ENCODE peak calls at places on chromosome 18, in eight cellular contexts. V is BJ, S is GM06990, Z is left ventricle myocardium inferior, D is HFF-Myc, B is colonic mucosa, J is tibial artery, L is lower leg skin. Q is an unnamed sample.

GRCh38 chr18:13453714-13454113 is 235.2 kb downstream of the LDLRAD4 start:
- DNase-seq in D (no peak), B (no peak), Z (no peak), V (no peak), S (no peak), L (no peak), J (no peak), Q (no peak)

GRCh38 chr18:9437672-9438071 is 37.6 kb upstream of the RALBP1 start:
- DNase-seq in V (no peak), B (no peak), D (no peak), J (no peak), L (no peak), Z (no peak), S (no peak), Q (no peak)

GRCh38 chr18:45930953-45931352 is 36.2 kb downstream of the EPG5 start:
- DNase-seq in L (no peak), V (no peak), B (no peak), J (no peak), S (no peak), D (no peak), Z (no peak), Q (no peak)

GRCh38 chr18:48893061-48893558 is 57.7 kb downstream of the SMAD7 start:
- DNase-seq in J (no peak), L (no peak), D (no peak), V (no peak), Z (no peak), S (no peak), B (no peak), Q (no peak)

GRCh38 chr18:13159579-13159978 is 59.0 kb upstream of the LDLRAD4 start:
- DNase-seq in D (peak; percentile 47), Z (no peak), J (no peak), L (no peak), V (no peak), B (no peak), S (no peak), Q (peak; percentile 17)

GRCh38 chr18:65124633-65125032 is 626.2 kb upstream of the CDH7 start:
- DNase-seq in B (no peak), D (no peak), L (no peak), Z (no peak), S (no peak), J (no peak), V (no peak), Q (no peak)

GRCh38 chr18:79200546-79201268 is 131.5 kb downstream of the ATP9B start:
- DNase-seq in S (peak; percentile 50), Z (peak; percentile 49), J (peak; percentile 63), L (peak; percentile 64), V (no peak), B (peak; percentile 29), D (no peak), Q (no peak)

GRCh38 chr18:74870950-74871349 is 273.3 kb downstream of the ZNF407 start:
- DNase-seq in J (no peak), S (peak; percentile 22), L (no peak), B (no peak), D (no peak), V (no peak), Z (no peak), Q (no peak)

GRCh38 chr18:3219621-3220335 is at the start of gene MYOM1:
- DNase-seq in B (no peak), L (no peak), J (no peak), D (no peak), V (no peak), Z (no peak), S (no peak), Q (no peak)

GRCh38 chr18:60082790-60083189 is 183.0 kb downstream of the PMAIP1 start:
- DNase-seq in V (no peak), L (no peak), S (no peak), J (no peak), Z (no peak), D (no peak), B (no peak), Q (no peak)

GRCh38 chr18:23578891-23579653 is 7.2 kb downstream of the NPC1 start:
- DNase-seq in J (no peak), S (no peak), L (no peak), D (no peak), B (no peak), V (no peak), Z (no peak), Q (no peak)

GRCh38 chr18:10074122-10074521 is 160.3 kb downstream of the VAPA start:
- DNase-seq in L (no peak), B (no peak), D (no peak), J (no peak), Z (no peak), S (no peak), V (no peak), Q (no peak)

GRCh38 chr18:46916551-46917107 is 678 bp downstream of the PIAS2 start:
- DNase-seq in Z (no peak), J (no peak), V (no peak), L (peak; percentile 15), B (peak; percentile 32), D (no peak), S (no peak), Q (no peak)

GRCh38 chr18:28041366-28041765 is 135.6 kb downstream of the CDH2 start:
- DNase-seq in D (no peak), B (no peak), V (no peak), J (no peak), Z (no peak), S (no peak), L (no peak), Q (no peak)

GRCh38 chr18:22433960-22434359 is 16.2 kb upstream of the CTAGE1 start:
- DNase-seq in S (no peak), L (no peak), B (no peak), D (peak; percentile 42), V (no peak), J (no peak), Z (no peak), Q (no peak)

GRCh38 chr18:22439447-22439846 is 21.7 kb upstream of the CTAGE1 start:
- DNase-seq in D (no peak), J (no peak), B (no peak), S (no peak), Z (no peak), L (no peak), V (no peak), Q (no peak)

GRCh38 chr18:22432672-22433137 is 15.0 kb upstream of the CTAGE1 start:
- DNase-seq in Z (peak; percentile 79), D (peak; percentile 61), V (no peak), B (peak; percentile 69), S (no peak), J (peak; percentile 90), L (peak; percentile 56), Q (peak; percentile 33)

GRCh38 chr18:22429564-22429963 is 11.8 kb upstream of the CTAGE1 start:
- DNase-seq in J (no peak), D (no peak), V (no peak), B (no peak), L (no peak), Z (no peak), S (no peak), Q (no peak)

GRCh38 chr18:22434973-22435608 is 17.4 kb upstream of the CTAGE1 start:
- DNase-seq in J (no peak), V (peak; percentile 23), S (no peak), Z (no peak), L (no peak), D (no peak), B (no peak), Q (peak; percentile 79)
- TF ChIP-seq CTCF in J (no peak), V (no peak), S (no peak), Z (no peak), L (no peak), D (no peak), B (no peak), Q (no peak)

GRCh38 chr18:70216788-70217187 is 11.3 kb upstream of the RTTN start:
- DNase-seq in V (no peak), D (no peak), L (no peak), J (no peak), S (no peak), Z (no peak), B (no peak), Q (no peak)

GRCh38 chr18:70221911-70222278 is 16.4 kb upstream of the RTTN start:
- DNase-seq in S (no peak), B (no peak), D (no peak), L (no peak), V (no peak), Z (no peak), J (no peak), Q (no peak)

GRCh38 chr18:70219688-70220087 is 14.2 kb upstream of the RTTN start:
- DNase-seq in S (no peak), L (no peak), B (no peak), D (no peak), Z (no peak), V (no peak), J (no peak), Q (no peak)

GRCh38 chr18:70220628-70221027 is 15.1 kb upstream of the RTTN start:
- DNase-seq in V (no peak), Z (no peak), B (no peak), L (no peak), S (no peak), J (no peak), D (no peak), Q (no peak)

DNA sequence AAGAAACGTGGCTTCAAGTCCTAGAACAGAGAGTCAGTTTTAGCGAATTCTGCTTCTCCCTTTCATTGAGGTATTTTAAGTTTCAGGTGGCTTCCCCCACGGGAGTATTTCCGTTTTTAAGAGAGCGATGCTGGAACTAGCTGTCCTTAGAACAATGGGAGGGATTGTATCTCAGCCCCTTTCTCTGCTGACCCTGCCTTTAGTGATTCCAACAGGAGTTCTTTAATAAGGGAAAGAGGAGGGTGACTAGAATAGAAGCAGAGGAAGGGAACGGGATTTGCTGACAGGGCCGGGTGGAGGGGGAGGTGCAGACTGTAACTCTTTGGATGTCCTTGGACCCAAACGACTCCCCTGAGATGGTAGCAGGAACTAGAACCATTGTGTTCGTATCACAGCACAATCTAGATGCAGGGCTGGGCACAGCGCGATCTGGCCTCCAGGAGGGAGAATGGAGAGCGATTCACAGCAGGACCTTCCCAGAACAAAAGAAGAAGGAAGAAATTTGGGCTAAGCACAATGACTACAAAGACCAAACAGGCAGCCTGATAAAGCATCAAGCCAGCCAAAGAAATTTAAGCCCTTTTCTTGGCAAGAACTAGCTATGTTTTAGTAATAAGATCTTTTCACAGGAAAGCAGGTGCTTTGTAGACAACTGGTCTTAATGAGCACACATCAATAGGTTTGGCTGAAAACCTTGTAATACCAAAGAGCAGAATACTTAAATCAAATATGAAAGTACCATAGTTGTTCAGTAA is 15.8 kb upstream of the RTTN start:
- DNase-seq in Z (no peak), S (no peak), D (no peak), V (no peak), B (no peak), J (no peak), L (no peak), Q (no peak)
- H3K4me3 ChIP-seq in Z (peak overlapping the region; percentile 20), S (no peak overlapping the region), D (no peak overlapping the region), V (no peak overlapping the region), B (no peak overlapping the region), J (no peak overlapping the region), L (no peak overlapping the region), Q (no peak overlapping the region)

DNA sequence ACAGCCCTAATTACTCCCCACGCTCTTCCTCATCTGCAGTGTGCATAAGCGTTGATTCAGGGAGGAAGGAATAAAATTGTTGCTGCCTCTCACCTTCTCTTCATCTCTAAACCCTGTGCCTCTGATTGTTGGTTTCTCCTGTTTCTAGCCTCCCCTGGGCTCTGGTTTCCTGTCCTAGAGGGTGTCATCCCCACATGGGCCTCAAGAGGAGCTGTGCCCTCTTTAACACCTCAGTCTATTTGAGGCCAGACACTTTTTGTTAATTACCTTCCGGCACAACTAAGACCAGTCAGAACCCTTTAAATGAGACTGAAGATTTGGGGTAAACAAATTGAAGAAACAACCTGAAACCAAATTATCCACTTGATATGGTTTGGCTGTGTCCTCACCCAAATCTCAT is 9.7 kb downstream of the CTAGE1 start:
- DNase-seq in Z (no peak), L (no peak), V (no peak), J (no peak), S (no peak), B (no peak), D (no peak), Q (no peak)
- TF ChIP-seq CTCF in Z (no peak), L (no peak), V (no peak), J (no peak), S (no peak), B (no peak), D (peak; percentile 19), Q (no peak)

GRCh38 chr18:55419939-55420664 is 167.9 kb downstream of the TCF4 start:
- DNase-seq in B (no peak), S (no peak), L (no peak), D (no peak), Z (no peak), J (no peak), V (no peak), Q (no peak)
- H3K4me3 ChIP-seq in B (no peak overlapping the region), S (peak overlapping the region; percentile 9), L (no peak overlapping the region), D (peak overlapping the region; percentile 37), Z (peak overlapping the region; percentile 61), J (no peak overlapping the region), V (peak overlapping the region; percentile 9), Q (peak overlapping the region; percentile 31)

Q was measured in AG04449.